ENCODE peak calls at places on chromosomes 13 and 19, in seven cellular contexts. J is esophagus muscularis mucosa, Z is stomach, X is body of pancreas, F is heart left ventricle, W is lower leg skin, U is Peyer's patch. O is an unnamed sample.

GRCh38 chr13:113928701-113929627 is 44.9 kb downstream of the C13orf46 start:
- DNase-seq in W (peak), J (no peak), Z (peak), X (peak), U (peak), F (peak), O (peak)

GRCh38 chr19:7152568-7152967 is 83.1 kb downstream of the ZNF557 start:
- DNase-seq in X (no peak), W (no peak), F (no peak), J (no peak), Z (no peak), U (no peak), O (no peak)

GRCh38 chr19:51002542-51003311 is 1.3 kb upstream of the KLK8 start:
- DNase-seq in J (no peak), Z (no peak), W (peak), F (no peak), U (no peak), X (peak), O (no peak)

GRCh38 chr19:51687791-51688664 is 5.1 kb upstream of the SPACA6 start:
- DNase-seq in F (peak), U (no peak), J (no peak), X (peak), Z (peak), W (no peak), O (peak)

GRCh38 chr13:50766043-50766442 is 77.4 kb downstream of the DLEU7 start:
- DNase-seq in U (no peak), J (no peak), F (no peak), X (no peak), Z (no peak), W (no peak), O (no peak)

GRCh38 chr13:20190481-20191310 is 2.0 kb downstream of the GJB2 start:
- DNase-seq in J (peak), Z (no peak), X (no peak), U (no peak), W (no peak), F (no peak), O (no peak)

GRCh38 chr13:76512676-76513277 is 373.4 kb downstream of the KCTD12 start:
- DNase-seq in J (no peak), U (no peak), F (no peak), Z (no peak), X (no peak), W (no peak), O (no peak)

GRCh38 chr19:17333611-17334413 is 843 bp downstream of the ANO8 start:
- DNase-seq in U (no peak), X (peak), Z (peak), J (no peak), W (no peak), F (no peak), O (no peak)

GRCh38 chr13:60397693-60398437 is 845 bp downstream of the TDRD3 start:
- DNase-seq in F (peak), W (peak), J (peak), U (peak), Z (peak), X (peak), O (peak)

GRCh38 chr19:48318286-48318987 is 6.9 kb upstream of the EMP3 start:
- DNase-seq in J (no peak), W (no peak), Z (no peak), X (no peak), F (no peak), U (no peak), O (no peak)

GRCh38 chr19:39324242-39324842 is 3.7 kb upstream of the LRFN1 start:
- DNase-seq in F (no peak), X (no peak), W (no peak), Z (no peak), U (no peak), J (no peak), O (no peak)

GRCh38 chr13:98300956-98301641 is 124.0 kb upstream of the RNF113B start:
- DNase-seq in F (no peak), W (no peak), J (no peak), Z (peak), U (no peak), X (peak), O (no peak)
- H3K4me3 ChIP-seq in F (no peak), W (no peak), J (no peak), Z (no peak), U (no peak), X (no peak), O (no peak)

DNA sequence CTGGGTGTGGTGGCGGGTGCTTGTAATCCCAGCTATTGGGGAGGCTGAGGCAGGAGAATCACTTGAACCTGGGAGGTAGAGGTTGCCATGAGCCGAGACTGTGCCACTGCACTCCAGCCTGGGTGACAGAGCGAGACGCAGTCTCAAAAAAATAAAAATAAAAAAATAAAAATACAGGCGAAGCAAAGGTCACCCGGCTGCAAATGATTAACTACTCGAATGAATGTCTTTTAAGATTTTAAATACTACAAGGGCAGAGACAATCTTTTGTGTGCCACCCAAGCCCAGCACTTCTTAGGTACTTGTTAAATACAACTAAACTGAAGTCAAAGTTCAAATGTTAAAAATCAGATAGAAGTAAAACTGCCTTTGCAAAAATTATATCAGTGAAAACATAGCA is 6.7 kb downstream of the LNX2 start:
- DNase-seq in F (no peak), U (no peak), Z (no peak), J (no peak), X (peak), W (no peak), O (no peak)
- TF ChIP-seq CTCF in F (no peak), U (no peak), Z (no peak), J (no peak), X (no peak), W (no peak), O (no peak)

GRCh38 chr13:105806335-105806920 is 729.0 kb downstream of the EFNB2 start:
- DNase-seq in W (no peak), Z (no peak), U (no peak), J (no peak), X (no peak), F (no peak), O (no peak)
- TF ChIP-seq POLR2A in W (no peak), Z (no peak), U (no peak), J (no peak), X (no peak), F (no peak), O (no peak)

GRCh38 chr13:97226013-97226412 is 3.9 kb downstream of the MBNL2 start:
- DNase-seq in X (peak), W (no peak), Z (no peak), F (no peak), U (no peak), J (no peak), O (no peak)

GRCh38 chr13:97225533-97225932 is 3.4 kb downstream of the MBNL2 start:
- DNase-seq in J (no peak), F (no peak), Z (no peak), W (no peak), X (no peak), U (no peak), O (no peak)

GRCh38 chr13:97223711-97224461 is 1.8 kb downstream of the MBNL2 start:
- DNase-seq in J (no peak), X (peak), W (peak), F (peak), U (peak), Z (peak), O (peak)

GRCh38 chr13:97222934-97223710 is 989 bp downstream of the MBNL2 start:
- DNase-seq in J (no peak), F (no peak), U (no peak), W (no peak), X (no peak), Z (no peak), O (no peak)

DNA sequence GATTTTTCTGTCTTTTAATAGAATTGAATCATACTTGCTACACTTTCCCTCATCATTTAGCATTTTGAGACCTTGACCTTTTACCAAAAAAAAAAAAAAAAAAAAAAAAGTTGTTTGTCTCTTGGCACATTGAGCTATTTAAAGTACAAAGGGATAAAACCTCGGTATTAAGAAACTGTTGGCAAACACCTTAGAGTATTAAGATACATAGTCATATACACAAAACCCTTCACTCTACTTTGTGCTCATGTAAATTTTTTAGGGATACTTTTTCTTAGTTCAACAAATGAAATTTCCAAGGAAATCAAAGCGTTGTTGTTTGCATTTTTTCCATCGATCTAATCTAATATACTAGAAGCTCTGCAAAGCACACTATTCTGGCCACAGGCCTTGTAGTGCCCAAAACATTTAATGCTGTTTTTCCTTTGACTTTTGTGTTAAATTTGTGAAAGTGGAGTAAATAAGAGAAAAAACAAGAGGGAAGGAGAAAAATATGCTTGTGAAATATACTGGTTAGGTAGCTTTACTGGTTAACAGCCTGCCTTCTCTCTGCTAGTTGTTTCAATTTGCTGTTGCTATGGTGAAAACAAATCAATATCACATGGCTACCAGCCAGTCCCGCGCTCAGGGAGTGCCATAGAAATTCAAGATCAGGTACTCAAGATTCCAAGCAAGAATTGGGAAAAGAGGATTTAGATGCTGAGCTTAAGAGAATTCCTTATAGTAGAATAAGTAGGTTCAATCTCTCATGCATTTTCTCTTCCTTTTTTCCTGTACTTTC is 2.6 kb downstream of the MBNL2 start:
- DNase-seq in W (no peak), Z (peak), F (peak), U (no peak), J (no peak), X (peak), O (no peak)
- H3K4me3 ChIP-seq in W (peak), Z (peak), F (peak), U (peak), J (peak), X (peak), O (peak)

DNA sequence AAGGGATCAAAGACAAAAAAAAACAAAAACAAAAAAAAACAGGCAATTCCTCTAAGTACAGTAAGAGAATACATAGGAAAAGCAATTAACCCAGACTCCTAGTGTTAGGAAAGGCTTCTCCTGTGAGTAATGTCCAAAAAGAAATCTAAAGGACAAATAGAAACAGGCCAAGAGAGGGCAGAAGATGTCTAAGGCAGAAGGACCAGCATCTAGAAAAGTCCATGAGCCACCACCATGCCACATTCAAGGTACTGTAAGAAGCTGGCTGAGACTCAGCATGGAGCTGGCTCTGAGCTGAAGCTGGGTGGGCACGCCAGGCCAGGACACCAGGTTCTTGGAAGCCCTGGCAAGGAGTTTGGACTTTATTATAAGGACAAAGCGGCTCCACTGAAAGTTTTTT is 118.1 kb upstream of the FRY start:
- DNase-seq in W (no peak), U (no peak), J (no peak), X (peak), F (no peak), Z (no peak), O (no peak)
- TF ChIP-seq CTCF in W (no peak), U (peak), J (no peak), X (peak), F (no peak), Z (no peak), O (no peak)

O was measured in uterus.